ENCODE peak calls at places on chromosomes 3 and 15, in six cellular contexts. J is stimulated activated CD8-positive, alpha-beta memory T cell treated with anti-CD3 and anti-CD28 coated beads, Interleukin-7, amount 100 ng/mL, for 48 hours; C is NCI-H1092; W is AG04450; I is HFFc6; E is cerebellar cortex. G is an unnamed sample.

GRCh38 chr15:90191795-90192494 is 9.2 kb upstream of the SEMA4B start:
- DNase-seq in I (no peak), J (no peak), C (peak), E (peak), W (no peak), G (peak)

GRCh38 chr3:134527037-134527436 is 41.2 kb downstream of the CEP63 start:
- DNase-seq in C (no peak), I (no peak), E (peak), J (peak), W (no peak), G (peak)

GRCh38 chr3:141278196-141279073 is 46.8 kb downstream of the PXYLP1 start:
- DNase-seq in I (no peak), J (no peak), W (no peak), E (no peak), C (no peak), G (peak)

GRCh38 chr15:36347272-36347864 is 232.1 kb upstream of the CDIN1 start:
- DNase-seq in J (no peak), E (no peak), W (no peak), I (no peak), C (no peak), G (no peak)

GRCh38 chr15:67639591-67639990 is 97.1 kb downstream of the MAP2K5 start:
- DNase-seq in I (no peak), E (no peak), W (no peak), J (no peak), C (no peak), G (no peak)

GRCh38 chr3:70064194-70064787 is 64.8 kb downstream of the SAMMSON start:
- DNase-seq in W (peak), J (no peak), E (peak), C (no peak), I (peak), G (peak)

GRCh38 chr3:195806211-195806915 is 5.4 kb downstream of the MUC4 start:
- DNase-seq in C (no peak), J (no peak), I (no peak), W (no peak), E (no peak), G (no peak)

GRCh38 chr15:41919954-41920538 is 26.2 kb upstream of the SPTBN5 start:
- DNase-seq in C (no peak), E (no peak), W (peak), I (no peak), J (no peak), G (peak)

GRCh38 chr15:22855791-22856190 is 17.3 kb downstream of the NIPA2 start:
- DNase-seq in E (no peak), W (no peak), C (no peak), J (no peak), I (no peak), G (no peak)

GRCh38 chr3:134370611-134371451 is 3.4 kb downstream of the AMOTL2 start:
- DNase-seq in C (no peak), W (no peak), I (no peak), E (peak), J (no peak), G (no peak)

GRCh38 chr3:195956577-195956976 is 48.2 kb upstream of the TNK2 start:
- DNase-seq in J (no peak), C (no peak), W (no peak), E (no peak), I (no peak), G (no peak)

GRCh38 chr3:63870606-63871005 is 6.9 kb downstream of the ATXN7 start:
- DNase-seq in I (no peak), W (no peak), C (no peak), E (no peak), J (no peak), G (no peak)